ENCODE peak calls at places on chromosomes 5 and 9, in four cellular contexts. Q, F, P and M are unnamed samples.

GRCh38 chr9:114382951-114383865 is 4.6 kb downstream of the AKNA start:
- DNase-seq in Q (no peak), P (peak; percentile 47), F (no peak), M (peak; percentile 68)

GRCh38 chr5:120088831-120089230 is 375.3 kb upstream of the PRR16 start:
- DNase-seq in P (no peak), F (no peak), Q (no peak), M (no peak)

GRCh38 chr5:59587489-59588337 is 305.8 kb downstream of the PDE4D start:
- DNase-seq in F (peak; percentile 83), Q (peak; percentile 78), P (no peak), M (peak; percentile 70)

GRCh38 chr5:170148430-170149205 is 42.9 kb downstream of the FOXI1 start:
- DNase-seq in F (no peak), Q (no peak), P (no peak), M (no peak)

GRCh38 chr5:10233505-10233904 is 16.2 kb downstream of the ATPSCKMT start:
- DNase-seq in F (peak; percentile 34), Q (no peak), P (no peak), M (peak; percentile 87)

GRCh38 chr5:143898381-143898780 is 86.4 kb downstream of the HMHB1 start:
- DNase-seq in F (no peak), Q (no peak), P (no peak), M (no peak)

GRCh38 chr9:70256123-70256551 is 2.6 kb upstream of the SMC5 start:
- DNase-seq in P (no peak), Q (no peak), F (no peak), M (peak; percentile 56)

GRCh38 chr9:116288658-116289057 is 135.1 kb downstream of the PAPPA start:
- DNase-seq in Q (no peak), F (no peak), P (no peak), M (peak; percentile 95)

GRCh38 chr9:89422151-89422918 is 75.6 kb downstream of the SEMA4D start:
- DNase-seq in F (no peak), Q (no peak), P (no peak), M (peak; percentile 45)

GRCh38 chr5:963673-964531 is 44.7 kb upstream of the NKD2 start:
- DNase-seq in P (peak; percentile 70), F (no peak), Q (no peak), M (peak; percentile 47)

GRCh38 chr9:125990793-125991220 is 243.6 kb downstream of the PBX3 start:
- DNase-seq in F (no peak), Q (no peak), P (no peak), M (no peak)

GRCh38 chr5:91928751-91929521 is 545.8 kb upstream of the ARRDC3 start:
- DNase-seq in Q (no peak), F (no peak), P (no peak), M (peak; percentile 7)

GRCh38 chr9:37914701-37915358 is 10.9 kb upstream of the SLC25A51 start:
- DNase-seq in F (no peak), Q (no peak), P (no peak), M (no peak)

GRCh38 chr9:112554516-112554915 is 67.9 kb downstream of the KIAA1958 start:
- DNase-seq in Q (no peak), P (no peak), F (no peak), M (peak; percentile 48)

GRCh38 chr5:149130121-149130931 is 11.0 kb upstream of the ABLIM3 start:
- DNase-seq in P (no peak), F (no peak), Q (no peak), M (no peak)

GRCh38 chr9:92384373-92384772 is 20.0 kb downstream of the OGN start:
- DNase-seq in Q (no peak), F (no peak), P (no peak), M (peak; percentile 2)

GRCh38 chr9:86720893-86721698 is 226.2 kb downstream of the GAS1 start:
- DNase-seq in F (no peak), P (no peak), Q (peak; percentile 31), M (no peak)

GRCh38 chr9:127388037-127388855 is 8.7 kb upstream of the SLC2A8 start:
- DNase-seq in P (peak; percentile 91), Q (peak; percentile 52), F (no peak), M (peak; percentile 91)

GRCh38 chr5:77312411-77312810 is 101.9 kb downstream of the PDE8B start:
- DNase-seq in Q (no peak), P (no peak), F (no peak), M (peak; percentile 57)

GRCh38 chr5:74655716-74656115 is 15.2 kb upstream of the ENC1 start:
- DNase-seq in P (no peak), Q (no peak), F (no peak), M (no peak)

GRCh38 chr9:74953235-74953741 is 576 bp upstream of the C9orf40 start:
- DNase-seq in Q (no peak), F (no peak), P (no peak), M (peak; percentile 31)

GRCh38 chr9:7210854-7211637 is 453.3 kb downstream of the KDM4C start:
- DNase-seq in Q (no peak), F (no peak), P (no peak), M (no peak)

GRCh38 chr9:101453776-101454570 is 18.4 kb upstream of the ALDOB start:
- DNase-seq in Q (no peak), P (no peak), F (no peak), M (no peak)

GRCh38 chr9:5587024-5587423 is 41.9 kb upstream of the RIC1 start:
- DNase-seq in P (no peak), Q (no peak), F (no peak), M (peak; percentile 57)

GRCh38 chr5:179413086-179413690 is 67.9 kb upstream of the ADAMTS2 start:
- DNase-seq in Q (no peak), F (no peak), P (no peak), M (no peak)

GRCh38 chr9:108322326-108323098 is 533.3 kb downstream of the ACTL7B start:
- DNase-seq in F (no peak), Q (no peak), P (no peak), M (no peak)

GRCh38 chr9:16519001-16519400 is 351.5 kb downstream of the BNC2 start:
- DNase-seq in Q (no peak), P (no peak), F (no peak), M (no peak)

GRCh38 chr5:33892419-33893151 is 795 bp upstream of the ADAMTS12 start:
- DNase-seq in F (no peak), P (no peak), Q (peak; percentile 32), M (peak; percentile 87)

GRCh38 chr5:64678400-64678799 is 11.9 kb upstream of the SHISAL2B start:
- DNase-seq in P (no peak), Q (no peak), F (no peak), M (no peak)

GRCh38 chr5:179549973-179550510 is 312 bp upstream of the RUFY1 start:
- DNase-seq in P (no peak), F (no peak), Q (no peak), M (no peak)

GRCh38 chr5:57841671-57842375 is 359.2 kb upstream of the ACTBL2 start:
- DNase-seq in Q (no peak), P (no peak), F (no peak), M (peak; percentile 91)